ENCODE peak calls at places on chromosomes 6 and 20, in eight cellular contexts. R, Q, D, Z, F, J, O and W are unnamed samples.

GRCh38 chr6:13769655-13770053 is 44.7 kb downstream of the MCUR1 start:
- DNase-seq in O (no peak), F (no peak), Z (no peak), R (no peak), D (no peak), J (peak), Q (no peak), W (no peak)

GRCh38 chr6:137707590-137708360 is 159.3 kb upstream of the TNFAIP3 start:
- DNase-seq in F (peak), O (peak), J (peak), D (peak), R (peak), Q (peak), Z (peak), W (peak)

GRCh38 chr20:61719691-61720347 is 345.9 kb downstream of the TAF4 start:
- DNase-seq in D (no peak), Q (no peak), J (peak), O (no peak), R (no peak), Z (no peak), F (no peak), W (no peak)

GRCh38 chr6:139028658-139029469 is at the start of gene ABRACL:
- DNase-seq in D (peak), J (peak), F (peak), Q (peak), O (peak), Z (peak), R (peak), W (peak)

GRCh38 chr6:4948781-4949450 is 54.9 kb downstream of the RPP40 start:
- DNase-seq in D (peak), R (no peak), Q (no peak), F (no peak), Z (no peak), O (no peak), J (no peak), W (peak)

GRCh38 chr6:160679402-160679769 is 15.3 kb upstream of the LPA start:
- DNase-seq in Q (no peak), O (no peak), J (peak), F (no peak), Z (no peak), R (no peak), D (peak), W (peak)

GRCh38 chr6:132464538-132465256 is 48.2 kb downstream of the STX7 start:
- DNase-seq in D (no peak), F (peak), R (no peak), O (no peak), Q (no peak), Z (peak), J (no peak), W (no peak)

GRCh38 chr6:17219098-17219497 is 62.1 kb upstream of the RBM24 start:
- DNase-seq in R (no peak), J (no peak), D (no peak), Q (no peak), Z (no peak), F (no peak), O (no peak), W (no peak)

DNA sequence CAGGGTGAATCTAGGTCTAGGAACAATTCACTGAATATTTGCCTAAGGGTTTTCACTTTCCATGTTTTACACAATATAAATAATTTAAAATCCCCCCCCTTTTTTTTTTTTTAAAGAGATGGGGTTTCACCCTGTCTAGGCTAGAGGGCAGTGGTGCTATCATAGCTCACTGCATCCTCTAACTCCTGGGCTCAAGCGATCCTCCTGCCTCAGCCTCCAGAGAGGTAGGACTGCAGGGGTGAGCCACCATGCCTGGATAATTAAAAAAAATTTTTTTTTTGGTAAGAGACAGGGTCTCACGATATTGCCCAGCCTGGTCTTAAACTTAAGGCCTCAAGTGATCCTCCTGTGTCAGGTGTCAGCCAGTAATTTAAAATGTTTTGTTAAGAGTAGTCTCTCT is 17.8 kb downstream of the QKI start:
- DNase-seq in F (no peak), D (no peak), R (no peak), J (no peak), Z (no peak), Q (no peak), O (no peak), W (no peak)
- TF ChIP-seq CTCF in F (peak), D (no peak), R (no peak), J (peak), Z (no peak), Q (no peak), O (no peak), W (no peak)

GRCh38 chr20:57938158-57939108 is 228.6 kb upstream of the PMEPA1 start:
- DNase-seq in O (peak), F (peak), R (no peak), D (no peak), J (peak), Z (peak), Q (no peak), W (no peak)
- H3K4me3 ChIP-seq in O (no peak), F (no peak), R (no peak), D (no peak), J (no peak), Z (no peak), Q (no peak), W (no peak)

DNA sequence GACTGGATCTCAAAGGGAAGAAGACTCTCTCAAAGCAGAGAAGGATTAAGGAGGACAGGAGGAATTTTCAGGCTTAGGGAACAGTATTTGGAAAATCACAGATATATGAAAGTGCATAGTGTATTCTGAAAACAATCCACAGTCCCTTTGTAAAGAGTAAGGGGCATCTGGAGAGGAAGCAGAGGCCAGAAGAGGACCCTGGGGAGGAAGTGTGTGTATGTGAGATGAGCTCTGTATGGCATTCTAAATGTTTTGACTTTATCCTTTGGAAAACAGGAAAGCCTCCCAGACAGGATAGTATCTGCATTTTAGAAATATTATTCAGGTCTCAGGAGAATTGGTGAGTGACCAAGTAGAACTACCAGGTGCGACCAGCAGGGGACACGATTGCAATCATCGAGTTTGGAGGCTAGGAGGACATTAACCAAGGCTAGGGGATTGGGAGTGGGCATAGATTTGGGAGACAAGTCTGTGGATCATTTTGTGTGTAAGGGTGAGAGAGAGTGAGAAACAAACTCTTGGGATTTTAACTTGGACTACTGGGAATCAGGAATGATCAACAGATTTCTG is 38.3 kb upstream of the FAM184A start:
- DNase-seq in F (no peak), Z (no peak), D (no peak), R (no peak), O (no peak), Q (no peak), J (peak), W (no peak)
- TF ChIP-seq CTCF in F (peak), Z (peak), D (no peak), R (no peak), O (peak), Q (no peak), J (peak), W (peak)

DNA sequence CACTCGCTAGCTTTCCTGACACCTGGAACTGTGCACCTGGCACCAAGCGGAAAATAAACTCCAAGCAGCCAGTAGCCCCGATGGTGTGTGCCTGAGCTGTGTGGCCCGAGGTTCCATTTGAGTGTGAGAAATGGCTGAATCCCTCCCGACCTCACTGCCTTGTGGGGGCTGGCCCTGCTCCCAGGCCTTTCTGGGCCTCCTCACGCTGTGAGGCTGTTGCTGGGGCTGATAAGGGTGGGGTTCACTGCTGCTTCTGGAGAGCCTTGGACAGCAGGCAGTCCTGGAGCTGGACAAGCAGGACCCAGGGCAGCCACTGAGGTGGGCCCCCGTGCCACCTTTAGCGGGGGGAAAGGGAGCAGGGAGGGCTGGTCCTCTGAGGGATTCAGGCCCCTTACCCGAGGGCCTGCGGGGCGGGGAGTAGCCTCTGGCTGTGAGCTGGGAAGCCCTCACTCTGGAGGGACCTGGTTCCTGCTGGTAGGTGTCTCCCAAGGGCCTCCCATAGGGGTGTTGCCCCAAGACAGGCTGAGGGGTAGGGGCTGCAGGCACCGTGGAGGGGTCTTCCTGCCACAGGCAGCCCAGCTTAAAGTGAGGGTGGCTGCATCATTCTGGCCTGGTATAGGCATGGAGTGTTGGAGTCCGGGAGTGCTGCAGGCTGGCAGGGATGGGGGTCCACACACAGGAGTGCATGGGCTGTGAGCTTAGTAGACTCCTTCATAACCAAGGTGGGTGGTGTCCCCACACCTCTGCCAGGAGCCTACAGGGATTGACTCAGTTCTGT is 1.7 kb downstream of the PPDPF start:
- DNase-seq in Z (no peak), D (no peak), R (no peak), F (no peak), Q (peak), O (no peak), J (no peak), W (no peak)
- H3K4me3 ChIP-seq in Z (peak), D (no peak), R (peak), F (peak), Q (peak), O (peak), J (peak), W (peak)

GRCh38 chr6:169954977-169955376 is 203.6 kb downstream of the ERMARD start:
- DNase-seq in F (no peak), R (no peak), D (no peak), Z (no peak), O (no peak), J (no peak), Q (no peak), W (no peak)

GRCh38 chr6:169949501-169950097 is 198.2 kb downstream of the ERMARD start:
- DNase-seq in O (no peak), D (no peak), J (no peak), F (no peak), R (no peak), Z (no peak), Q (no peak), W (no peak)

GRCh38 chr6:169955796-169956493 is 204.5 kb downstream of the ERMARD start:
- DNase-seq in O (no peak), D (no peak), Z (no peak), J (no peak), R (no peak), F (no peak), Q (no peak), W (no peak)

GRCh38 chr6:169953686-169954085 is 202.3 kb downstream of the ERMARD start:
- DNase-seq in Z (no peak), D (no peak), J (no peak), Q (no peak), O (no peak), F (no peak), R (no peak), W (no peak)

DNA sequence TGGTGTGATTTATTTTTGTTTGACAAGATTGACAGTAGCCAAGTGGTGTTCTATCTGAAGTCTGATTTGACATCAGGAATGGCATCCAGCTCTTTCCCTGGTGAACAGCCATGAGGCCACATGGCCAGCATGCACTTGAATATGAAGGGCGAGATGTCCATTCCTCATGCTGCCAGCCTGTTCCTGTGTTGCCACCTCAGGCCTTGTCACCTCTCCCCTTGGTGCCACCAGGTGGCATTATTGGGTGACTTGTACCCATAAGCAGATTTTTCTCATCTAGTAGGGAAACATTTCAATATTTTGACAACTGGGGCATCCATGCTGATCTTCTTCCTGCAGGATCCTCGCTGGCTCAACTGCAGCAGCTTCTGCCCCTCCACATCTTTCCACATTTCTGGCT is 199.1 kb downstream of the ERMARD start:
- DNase-seq in Z (no peak), J (no peak), R (no peak), D (peak), O (no peak), Q (no peak), F (no peak), W (peak)
- TF ChIP-seq CTCF in Z (no peak), J (peak), R (peak), D (peak), O (no peak), Q (peak), F (no peak), W (peak)

GRCh38 chr6:27332692-27333641 is 20.9 kb upstream of the POM121L2 start:
- DNase-seq in F (peak), J (peak), Z (peak), R (peak), Q (peak), O (peak), D (no peak), W (peak)

GRCh38 chr6:27334141-27334540 is 22.1 kb upstream of the POM121L2 start:
- DNase-seq in F (no peak), D (no peak), J (no peak), Z (no peak), R (no peak), Q (no peak), O (no peak), W (no peak)

GRCh38 chr6:27333642-27334040 is 21.6 kb upstream of the POM121L2 start:
- DNase-seq in J (no peak), O (peak), Z (no peak), Q (no peak), R (no peak), F (no peak), D (no peak), W (no peak)
- H3K4me3 ChIP-seq in J (peak), O (peak), Z (peak), Q (peak), R (peak), F (peak), D (no peak), W (peak)

GRCh38 chr20:8667306-8667705 is 401.6 kb upstream of the PLCB4 start:
- DNase-seq in O (no peak), Z (no peak), F (no peak), R (no peak), J (no peak), D (no peak), Q (no peak), W (no peak)

GRCh38 chr20:8662433-8662954 is 406.4 kb upstream of the PLCB4 start:
- DNase-seq in R (no peak), F (no peak), D (no peak), J (no peak), Q (no peak), Z (no peak), O (no peak), W (no peak)

GRCh38 chr20:8661229-8662023 is 407.5 kb upstream of the PLCB4 start:
- DNase-seq in R (no peak), O (no peak), D (no peak), Z (no peak), J (no peak), Q (no peak), F (no peak), W (no peak)

GRCh38 chr20:8663424-8663823 is 405.5 kb upstream of the PLCB4 start:
- DNase-seq in F (no peak), O (no peak), R (no peak), D (no peak), J (no peak), Q (no peak), Z (no peak), W (no peak)

DNA sequence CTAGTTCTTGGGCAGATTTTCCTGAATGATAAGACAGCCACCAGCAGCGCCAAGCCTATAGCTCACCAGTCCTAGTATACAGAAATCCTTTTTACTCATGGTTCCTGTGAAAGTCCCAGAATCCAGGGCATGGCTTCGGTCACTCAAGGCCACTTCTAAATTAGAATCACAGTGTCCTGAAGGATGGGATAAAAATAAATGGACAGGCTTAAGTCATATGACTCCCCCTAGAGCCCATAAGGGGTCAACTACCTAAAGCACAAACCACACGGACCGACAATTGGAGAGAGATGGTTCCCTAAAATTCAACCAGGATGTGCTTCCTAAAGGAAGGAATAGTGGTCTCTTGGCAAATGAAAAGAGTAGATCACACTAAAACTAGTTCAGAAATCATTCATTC is 404.1 kb upstream of the PLCB4 start:
- DNase-seq in J (peak), Z (no peak), D (no peak), R (no peak), Q (no peak), F (no peak), O (no peak), W (no peak)
- TF ChIP-seq CTCF in J (peak), Z (no peak), D (no peak), R (no peak), Q (no peak), F (peak), O (peak), W (no peak)